ENCODE peak calls at places on chromosomes 12 and 14, in six cellular contexts. P is memory B cell; S is stimulated activated CD4-positive, alpha-beta T cell treated with anti-CD3 and anti-CD28 coated beads, Interleukin-4, amount 100 ng/mL, for 24 hours; Q is stomach; B is NCI-H226; L is choroid plexus epithelial cell. J is an unnamed sample.

GRCh38 chr12:29073631-29074239 is 75.3 kb upstream of the FAR2 start:
- DNase-seq in P (no peak), S (peak), Q (no peak), B (peak), L (peak), J (no peak)

GRCh38 chr14:103021817-103022668 is 35.3 kb downstream of the CDC42BPB start:
- DNase-seq in P (no peak), S (no peak), Q (no peak), B (no peak), L (peak), J (no peak)

GRCh38 chr14:55587847-55588246 is 7.8 kb downstream of the KTN1 start:
- DNase-seq in P (no peak), S (no peak), Q (no peak), B (no peak), L (no peak), J (no peak)

GRCh38 chr12:90770861-90771260 is 184.1 kb downstream of the CCER1 start:
- DNase-seq in P (no peak), S (no peak), Q (no peak), B (no peak), L (no peak), J (no peak)

GRCh38 chr14:93832665-93833064 is 44.4 kb upstream of the PRIMA1 start:
- DNase-seq in P (no peak), S (no peak), Q (peak), B (no peak), L (no peak), J (no peak)

GRCh38 chr12:10243803-10244520 is 31.3 kb downstream of the GABARAPL1 start:
- DNase-seq in P (no peak), S (no peak), Q (no peak), B (no peak), L (no peak), J (peak)

GRCh38 chr12:53039851-53040250 is 10.0 kb upstream of the TNS2 start:
- DNase-seq in P (no peak), S (no peak), Q (no peak), B (no peak), L (no peak), J (no peak)

GRCh38 chr12:32226768-32227167 is 120.1 kb downstream of the BICD1 start:
- DNase-seq in P (no peak), S (no peak), Q (no peak), B (peak), L (no peak), J (no peak)

GRCh38 chr14:58428011-58428807 is 690 bp downstream of the KIAA0586 start:
- DNase-seq in P (no peak), S (peak), Q (no peak), B (peak), L (peak), J (no peak)

GRCh38 chr12:104573-105081 is 38.1 kb downstream of the IQSEC3 start:
- DNase-seq in P (no peak), S (no peak), Q (no peak), B (no peak), L (no peak), J (no peak)

GRCh38 chr14:87960013-87960787 is 32.8 kb downstream of the GALC start:
- DNase-seq in P (no peak), S (no peak), Q (no peak), B (no peak), L (no peak), J (no peak)

GRCh38 chr12:4506870-4507269 is 31.8 kb upstream of the RAD51AP1 start:
- DNase-seq in P (no peak), S (peak), Q (no peak), B (no peak), L (peak), J (no peak)

GRCh38 chr14:31294736-31295398 is 87.3 kb upstream of the HECTD1 start:
- DNase-seq in P (no peak), S (no peak), Q (no peak), B (no peak), L (no peak), J (no peak)

GRCh38 chr12:42759622-42760273 is 170.2 kb upstream of the PRICKLE1 start:
- DNase-seq in P (no peak), S (no peak), Q (peak), B (peak), L (peak), J (no peak)

GRCh38 chr12:7096006-7096903 is 4.0 kb upstream of the C1R start:
- DNase-seq in P (no peak), S (no peak), Q (no peak), B (no peak), L (no peak), J (no peak)

GRCh38 chr12:11652351-11653040 is 3.0 kb downstream of the ETV6 start:
- DNase-seq in P (no peak), S (peak), Q (peak), B (no peak), L (peak), J (no peak)

GRCh38 chr12:55930771-55931316 is at the start of gene DGKA:
- DNase-seq in P (no peak), S (peak), Q (peak), B (peak), L (peak), J (peak)

GRCh38 chr12:124457287-124458219 is 109.9 kb downstream of the NCOR2 start:
- DNase-seq in P (peak), S (peak), Q (peak), B (peak), L (peak), J (peak)